ENCODE peak calls at places on chromosomes 12 and 14, in eight cellular contexts. One of them, this sample, is unnamed.

GRCh38 chr12:24045816-24046257 is 96.4 kb upstream of the SOX5 start:
- DNase-seq in H4: peak
- DNase-seq in GM04504: no peak
- DNase-seq in retinal pigment epithelial cell: no peak
- DNase-seq in activated CD4-positive, alpha-beta T cell treated with anti-CD3 and anti-CD28 coated beads for 4 hours: no peak
- DNase-seq in HT-29: no peak
- DNase-seq in stimulated activated CD8-positive, alpha-beta memory T cell treated with anti-CD3 and anti-CD28 coated beads, Interleukin-12 subunit alpha, Interleukin-12 subunit beta, amount 100 ng/mL, for 1 hour: no peak
- DNase-seq in CD14-positive monocyte: no peak
- DNase-seq in this sample: peak

GRCh38 chr14:54975856-54976255 is 51.0 kb downstream of the WDHD1 start:
- DNase-seq in H4: no peak
- DNase-seq in GM04504: no peak
- DNase-seq in retinal pigment epithelial cell: no peak
- DNase-seq in activated CD4-positive, alpha-beta T cell treated with anti-CD3 and anti-CD28 coated beads for 4 hours: no peak
- DNase-seq in HT-29: no peak
- DNase-seq in stimulated activated CD8-positive, alpha-beta memory T cell treated with anti-CD3 and anti-CD28 coated beads, Interleukin-12 subunit alpha, Interleukin-12 subunit beta, amount 100 ng/mL, for 1 hour: no peak
- DNase-seq in CD14-positive monocyte: no peak
- DNase-seq in this sample: no peak

GRCh38 chr14:51458563-51458955 is 193.2 kb upstream of the FRMD6 start:
- DNase-seq in H4: no peak
- DNase-seq in GM04504: no peak
- DNase-seq in retinal pigment epithelial cell: no peak
- DNase-seq in activated CD4-positive, alpha-beta T cell treated with anti-CD3 and anti-CD28 coated beads for 4 hours: no peak
- DNase-seq in HT-29: no peak
- DNase-seq in stimulated activated CD8-positive, alpha-beta memory T cell treated with anti-CD3 and anti-CD28 coated beads, Interleukin-12 subunit alpha, Interleukin-12 subunit beta, amount 100 ng/mL, for 1 hour: no peak
- DNase-seq in CD14-positive monocyte: no peak
- DNase-seq in this sample: no peak

GRCh38 chr12:76455582-76456345 is 103.8 kb downstream of the OSBPL8 start:
- DNase-seq in H4: peak
- DNase-seq in GM04504: peak
- DNase-seq in retinal pigment epithelial cell: peak
- DNase-seq in activated CD4-positive, alpha-beta T cell treated with anti-CD3 and anti-CD28 coated beads for 4 hours: no peak
- DNase-seq in HT-29: peak
- DNase-seq in stimulated activated CD8-positive, alpha-beta memory T cell treated with anti-CD3 and anti-CD28 coated beads, Interleukin-12 subunit alpha, Interleukin-12 subunit beta, amount 100 ng/mL, for 1 hour: no peak
- DNase-seq in CD14-positive monocyte: no peak
- DNase-seq in this sample: no peak

GRCh38 chr12:12263909-12264308 is 2.9 kb downstream of the LRP6 start:
- DNase-seq in H4: no peak
- DNase-seq in GM04504: no peak
- DNase-seq in retinal pigment epithelial cell: no peak
- DNase-seq in activated CD4-positive, alpha-beta T cell treated with anti-CD3 and anti-CD28 coated beads for 4 hours: no peak
- DNase-seq in HT-29: no peak
- DNase-seq in stimulated activated CD8-positive, alpha-beta memory T cell treated with anti-CD3 and anti-CD28 coated beads, Interleukin-12 subunit alpha, Interleukin-12 subunit beta, amount 100 ng/mL, for 1 hour: no peak
- DNase-seq in CD14-positive monocyte: no peak
- DNase-seq in this sample: no peak

GRCh38 chr14:73491256-73491976 is 683 bp downstream of the RIOX1 start:
- DNase-seq in H4: no peak
- DNase-seq in GM04504: no peak
- DNase-seq in retinal pigment epithelial cell: no peak
- DNase-seq in activated CD4-positive, alpha-beta T cell treated with anti-CD3 and anti-CD28 coated beads for 4 hours: peak
- DNase-seq in HT-29: peak
- DNase-seq in stimulated activated CD8-positive, alpha-beta memory T cell treated with anti-CD3 and anti-CD28 coated beads, Interleukin-12 subunit alpha, Interleukin-12 subunit beta, amount 100 ng/mL, for 1 hour: peak
- DNase-seq in CD14-positive monocyte: peak
- DNase-seq in this sample: peak

GRCh38 chr12:10466311-10466710 is 13.1 kb upstream of the KLRC1 start:
- DNase-seq in H4: no peak
- DNase-seq in GM04504: no peak
- DNase-seq in retinal pigment epithelial cell: no peak
- DNase-seq in activated CD4-positive, alpha-beta T cell treated with anti-CD3 and anti-CD28 coated beads for 4 hours: no peak
- DNase-seq in HT-29: no peak
- DNase-seq in stimulated activated CD8-positive, alpha-beta memory T cell treated with anti-CD3 and anti-CD28 coated beads, Interleukin-12 subunit alpha, Interleukin-12 subunit beta, amount 100 ng/mL, for 1 hour: no peak
- DNase-seq in CD14-positive monocyte: no peak
- DNase-seq in this sample: no peak

GRCh38 chr12:14238224-14238792 is 127.2 kb upstream of the ATF7IP start:
- DNase-seq in H4: no peak
- DNase-seq in GM04504: no peak
- DNase-seq in retinal pigment epithelial cell: no peak
- DNase-seq in activated CD4-positive, alpha-beta T cell treated with anti-CD3 and anti-CD28 coated beads for 4 hours: no peak
- DNase-seq in HT-29: peak
- DNase-seq in stimulated activated CD8-positive, alpha-beta memory T cell treated with anti-CD3 and anti-CD28 coated beads, Interleukin-12 subunit alpha, Interleukin-12 subunit beta, amount 100 ng/mL, for 1 hour: no peak
- DNase-seq in CD14-positive monocyte: no peak
- DNase-seq in this sample: no peak

GRCh38 chr12:126558810-126559209 is 1493.6 kb downstream of the AACS start:
- DNase-seq in H4: no peak
- DNase-seq in GM04504: no peak
- DNase-seq in retinal pigment epithelial cell: no peak
- DNase-seq in activated CD4-positive, alpha-beta T cell treated with anti-CD3 and anti-CD28 coated beads for 4 hours: no peak
- DNase-seq in HT-29: no peak
- DNase-seq in stimulated activated CD8-positive, alpha-beta memory T cell treated with anti-CD3 and anti-CD28 coated beads, Interleukin-12 subunit alpha, Interleukin-12 subunit beta, amount 100 ng/mL, for 1 hour: no peak
- DNase-seq in CD14-positive monocyte: no peak
- DNase-seq in this sample: no peak

GRCh38 chr12:117508468-117508867 is 147.0 kb upstream of the NOS1 start:
- DNase-seq in H4: no peak
- DNase-seq in GM04504: no peak
- DNase-seq in retinal pigment epithelial cell: no peak
- DNase-seq in activated CD4-positive, alpha-beta T cell treated with anti-CD3 and anti-CD28 coated beads for 4 hours: no peak
- DNase-seq in HT-29: no peak
- DNase-seq in stimulated activated CD8-positive, alpha-beta memory T cell treated with anti-CD3 and anti-CD28 coated beads, Interleukin-12 subunit alpha, Interleukin-12 subunit beta, amount 100 ng/mL, for 1 hour: no peak
- DNase-seq in CD14-positive monocyte: no peak
- DNase-seq in this sample: no peak

GRCh38 chr12:77324416-77324762 is 259.0 kb upstream of the E2F7 start:
- DNase-seq in H4: no peak
- DNase-seq in GM04504: no peak
- DNase-seq in retinal pigment epithelial cell: no peak
- DNase-seq in activated CD4-positive, alpha-beta T cell treated with anti-CD3 and anti-CD28 coated beads for 4 hours: no peak
- DNase-seq in HT-29: no peak
- DNase-seq in stimulated activated CD8-positive, alpha-beta memory T cell treated with anti-CD3 and anti-CD28 coated beads, Interleukin-12 subunit alpha, Interleukin-12 subunit beta, amount 100 ng/mL, for 1 hour: no peak
- DNase-seq in CD14-positive monocyte: no peak
- DNase-seq in this sample: no peak

GRCh38 chr12:45989277-45989856 is 1.0 kb downstream of the SCAF11 start:
- DNase-seq in H4: no peak
- DNase-seq in GM04504: no peak
- DNase-seq in retinal pigment epithelial cell: no peak
- DNase-seq in activated CD4-positive, alpha-beta T cell treated with anti-CD3 and anti-CD28 coated beads for 4 hours: no peak
- DNase-seq in HT-29: peak
- DNase-seq in stimulated activated CD8-positive, alpha-beta memory T cell treated with anti-CD3 and anti-CD28 coated beads, Interleukin-12 subunit alpha, Interleukin-12 subunit beta, amount 100 ng/mL, for 1 hour: no peak
- DNase-seq in CD14-positive monocyte: no peak
- DNase-seq in this sample: no peak

GRCh38 chr14:80491131-80491530 is 279.8 kb upstream of the DIO2 start:
- DNase-seq in H4: peak
- DNase-seq in GM04504: peak
- DNase-seq in retinal pigment epithelial cell: no peak
- DNase-seq in activated CD4-positive, alpha-beta T cell treated with anti-CD3 and anti-CD28 coated beads for 4 hours: no peak
- DNase-seq in HT-29: peak
- DNase-seq in stimulated activated CD8-positive, alpha-beta memory T cell treated with anti-CD3 and anti-CD28 coated beads, Interleukin-12 subunit alpha, Interleukin-12 subunit beta, amount 100 ng/mL, for 1 hour: no peak
- DNase-seq in CD14-positive monocyte: no peak
- DNase-seq in this sample: peak

GRCh38 chr14:35963209-35963608 is 137.1 kb downstream of the BRMS1L start:
- DNase-seq in H4: peak
- DNase-seq in GM04504: no peak
- DNase-seq in retinal pigment epithelial cell: no peak
- DNase-seq in activated CD4-positive, alpha-beta T cell treated with anti-CD3 and anti-CD28 coated beads for 4 hours: no peak
- DNase-seq in HT-29: peak
- DNase-seq in stimulated activated CD8-positive, alpha-beta memory T cell treated with anti-CD3 and anti-CD28 coated beads, Interleukin-12 subunit alpha, Interleukin-12 subunit beta, amount 100 ng/mL, for 1 hour: no peak
- DNase-seq in CD14-positive monocyte: no peak
- DNase-seq in this sample: no peak

GRCh38 chr14:50839048-50839447 is 8.1 kb upstream of the NIN start:
- DNase-seq in H4: no peak
- DNase-seq in GM04504: no peak
- DNase-seq in retinal pigment epithelial cell: no peak
- DNase-seq in activated CD4-positive, alpha-beta T cell treated with anti-CD3 and anti-CD28 coated beads for 4 hours: no peak
- DNase-seq in HT-29: no peak
- DNase-seq in stimulated activated CD8-positive, alpha-beta memory T cell treated with anti-CD3 and anti-CD28 coated beads, Interleukin-12 subunit alpha, Interleukin-12 subunit beta, amount 100 ng/mL, for 1 hour: no peak
- DNase-seq in CD14-positive monocyte: no peak
- DNase-seq in this sample: no peak

GRCh38 chr12:94149781-94150482 is 1.6 kb downstream of the PLXNC1 start:
- DNase-seq in H4: no peak
- DNase-seq in GM04504: no peak
- DNase-seq in retinal pigment epithelial cell: no peak
- DNase-seq in activated CD4-positive, alpha-beta T cell treated with anti-CD3 and anti-CD28 coated beads for 4 hours: peak
- DNase-seq in HT-29: no peak
- DNase-seq in stimulated activated CD8-positive, alpha-beta memory T cell treated with anti-CD3 and anti-CD28 coated beads, Interleukin-12 subunit alpha, Interleukin-12 subunit beta, amount 100 ng/mL, for 1 hour: no peak
- DNase-seq in CD14-positive monocyte: no peak
- DNase-seq in this sample: peak

GRCh38 chr12:94994312-94994711 is 9.2 kb downstream of the NDUFA12 start:
- DNase-seq in H4: peak
- DNase-seq in GM04504: peak
- DNase-seq in retinal pigment epithelial cell: no peak
- DNase-seq in activated CD4-positive, alpha-beta T cell treated with anti-CD3 and anti-CD28 coated beads for 4 hours: no peak
- DNase-seq in HT-29: peak
- DNase-seq in stimulated activated CD8-positive, alpha-beta memory T cell treated with anti-CD3 and anti-CD28 coated beads, Interleukin-12 subunit alpha, Interleukin-12 subunit beta, amount 100 ng/mL, for 1 hour: no peak
- DNase-seq in CD14-positive monocyte: no peak
- DNase-seq in this sample: no peak

GRCh38 chr12:125169451-125169850 is 104.2 kb downstream of the AACS start:
- DNase-seq in H4: no peak
- DNase-seq in GM04504: no peak
- DNase-seq in retinal pigment epithelial cell: no peak
- DNase-seq in activated CD4-positive, alpha-beta T cell treated with anti-CD3 and anti-CD28 coated beads for 4 hours: no peak
- DNase-seq in HT-29: no peak
- DNase-seq in stimulated activated CD8-positive, alpha-beta memory T cell treated with anti-CD3 and anti-CD28 coated beads, Interleukin-12 subunit alpha, Interleukin-12 subunit beta, amount 100 ng/mL, for 1 hour: no peak
- DNase-seq in CD14-positive monocyte: no peak
- DNase-seq in this sample: no peak

GRCh38 chr12:50072198-50072907 is 12.8 kb upstream of the SMARCD1 start:
- DNase-seq in H4: no peak
- DNase-seq in GM04504: no peak
- DNase-seq in retinal pigment epithelial cell: no peak
- DNase-seq in activated CD4-positive, alpha-beta T cell treated with anti-CD3 and anti-CD28 coated beads for 4 hours: no peak
- DNase-seq in HT-29: no peak
- DNase-seq in stimulated activated CD8-positive, alpha-beta memory T cell treated with anti-CD3 and anti-CD28 coated beads, Interleukin-12 subunit alpha, Interleukin-12 subunit beta, amount 100 ng/mL, for 1 hour: no peak
- DNase-seq in CD14-positive monocyte: no peak
- DNase-seq in this sample: no peak

GRCh38 chr12:118011377-118011776 is 5.1 kb upstream of the RFC5 start:
- DNase-seq in H4: no peak
- DNase-seq in GM04504: no peak
- DNase-seq in retinal pigment epithelial cell: no peak
- DNase-seq in activated CD4-positive, alpha-beta T cell treated with anti-CD3 and anti-CD28 coated beads for 4 hours: no peak
- DNase-seq in HT-29: no peak
- DNase-seq in stimulated activated CD8-positive, alpha-beta memory T cell treated with anti-CD3 and anti-CD28 coated beads, Interleukin-12 subunit alpha, Interleukin-12 subunit beta, amount 100 ng/mL, for 1 hour: no peak
- DNase-seq in CD14-positive monocyte: no peak
- DNase-seq in this sample: no peak

GRCh38 chr12:50533203-50533584 is 28.4 kb downstream of the DIP2B start:
- DNase-seq in H4: no peak
- DNase-seq in GM04504: no peak
- DNase-seq in retinal pigment epithelial cell: no peak
- DNase-seq in activated CD4-positive, alpha-beta T cell treated with anti-CD3 and anti-CD28 coated beads for 4 hours: no peak
- DNase-seq in HT-29: no peak
- DNase-seq in stimulated activated CD8-positive, alpha-beta memory T cell treated with anti-CD3 and anti-CD28 coated beads, Interleukin-12 subunit alpha, Interleukin-12 subunit beta, amount 100 ng/mL, for 1 hour: no peak
- DNase-seq in CD14-positive monocyte: no peak
- DNase-seq in this sample: no peak

GRCh38 chr14:75222208-75222701 is 45.8 kb upstream of the TMED10 start:
- DNase-seq in H4: peak
- DNase-seq in GM04504: no peak
- DNase-seq in retinal pigment epithelial cell: peak
- DNase-seq in activated CD4-positive, alpha-beta T cell treated with anti-CD3 and anti-CD28 coated beads for 4 hours: no peak
- DNase-seq in HT-29: no peak
- DNase-seq in stimulated activated CD8-positive, alpha-beta memory T cell treated with anti-CD3 and anti-CD28 coated beads, Interleukin-12 subunit alpha, Interleukin-12 subunit beta, amount 100 ng/mL, for 1 hour: no peak
- DNase-seq in CD14-positive monocyte: peak
- DNase-seq in this sample: peak

GRCh38 chr14:68285421-68286179 is 466.0 kb downstream of the RAD51B start:
- DNase-seq in H4: no peak
- DNase-seq in GM04504: no peak
- DNase-seq in retinal pigment epithelial cell: no peak
- DNase-seq in activated CD4-positive, alpha-beta T cell treated with anti-CD3 and anti-CD28 coated beads for 4 hours: peak
- DNase-seq in HT-29: no peak
- DNase-seq in stimulated activated CD8-positive, alpha-beta memory T cell treated with anti-CD3 and anti-CD28 coated beads, Interleukin-12 subunit alpha, Interleukin-12 subunit beta, amount 100 ng/mL, for 1 hour: no peak
- DNase-seq in CD14-positive monocyte: peak
- DNase-seq in this sample: no peak

GRCh38 chr12:62537544-62537943 is 70.9 kb downstream of the MON2 start:
- DNase-seq in H4: no peak
- DNase-seq in GM04504: peak
- DNase-seq in retinal pigment epithelial cell: peak
- DNase-seq in activated CD4-positive, alpha-beta T cell treated with anti-CD3 and anti-CD28 coated beads for 4 hours: no peak
- DNase-seq in HT-29: peak
- DNase-seq in stimulated activated CD8-positive, alpha-beta memory T cell treated with anti-CD3 and anti-CD28 coated beads, Interleukin-12 subunit alpha, Interleukin-12 subunit beta, amount 100 ng/mL, for 1 hour: no peak
- DNase-seq in CD14-positive monocyte: no peak
- DNase-seq in this sample: peak

GRCh38 chr12:117830471-117830870 is 138.3 kb downstream of the KSR2 start:
- DNase-seq in H4: no peak
- DNase-seq in GM04504: no peak
- DNase-seq in retinal pigment epithelial cell: no peak
- DNase-seq in activated CD4-positive, alpha-beta T cell treated with anti-CD3 and anti-CD28 coated beads for 4 hours: no peak
- DNase-seq in HT-29: no peak
- DNase-seq in stimulated activated CD8-positive, alpha-beta memory T cell treated with anti-CD3 and anti-CD28 coated beads, Interleukin-12 subunit alpha, Interleukin-12 subunit beta, amount 100 ng/mL, for 1 hour: no peak
- DNase-seq in CD14-positive monocyte: no peak
- DNase-seq in this sample: no peak

GRCh38 chr14:70931008-70931407 is 23.7 kb downstream of the PCNX1 start:
- DNase-seq in H4: no peak
- DNase-seq in GM04504: no peak
- DNase-seq in retinal pigment epithelial cell: no peak
- DNase-seq in activated CD4-positive, alpha-beta T cell treated with anti-CD3 and anti-CD28 coated beads for 4 hours: no peak
- DNase-seq in HT-29: no peak
- DNase-seq in stimulated activated CD8-positive, alpha-beta memory T cell treated with anti-CD3 and anti-CD28 coated beads, Interleukin-12 subunit alpha, Interleukin-12 subunit beta, amount 100 ng/mL, for 1 hour: no peak
- DNase-seq in CD14-positive monocyte: no peak
- DNase-seq in this sample: no peak

GRCh38 chr14:97298775-97299174 is 501.6 kb downstream of the VRK1 start:
- DNase-seq in H4: no peak
- DNase-seq in GM04504: no peak
- DNase-seq in retinal pigment epithelial cell: no peak
- DNase-seq in activated CD4-positive, alpha-beta T cell treated with anti-CD3 and anti-CD28 coated beads for 4 hours: no peak
- DNase-seq in HT-29: no peak
- DNase-seq in stimulated activated CD8-positive, alpha-beta memory T cell treated with anti-CD3 and anti-CD28 coated beads, Interleukin-12 subunit alpha, Interleukin-12 subunit beta, amount 100 ng/mL, for 1 hour: no peak
- DNase-seq in CD14-positive monocyte: no peak
- DNase-seq in this sample: no peak

GRCh38 chr12:106321139-106321850 is 18.8 kb downstream of the TCP11L2 start:
- DNase-seq in H4: no peak
- DNase-seq in GM04504: no peak
- DNase-seq in retinal pigment epithelial cell: no peak
- DNase-seq in activated CD4-positive, alpha-beta T cell treated with anti-CD3 and anti-CD28 coated beads for 4 hours: no peak
- DNase-seq in HT-29: no peak
- DNase-seq in stimulated activated CD8-positive, alpha-beta memory T cell treated with anti-CD3 and anti-CD28 coated beads, Interleukin-12 subunit alpha, Interleukin-12 subunit beta, amount 100 ng/mL, for 1 hour: no peak
- DNase-seq in CD14-positive monocyte: no peak
- DNase-seq in this sample: no peak

GRCh38 chr12:111635524-111635923 is 36.4 kb upstream of the ATXN2 start:
- DNase-seq in H4: no peak
- DNase-seq in GM04504: no peak
- DNase-seq in retinal pigment epithelial cell: no peak
- DNase-seq in activated CD4-positive, alpha-beta T cell treated with anti-CD3 and anti-CD28 coated beads for 4 hours: no peak
- DNase-seq in HT-29: no peak
- DNase-seq in stimulated activated CD8-positive, alpha-beta memory T cell treated with anti-CD3 and anti-CD28 coated beads, Interleukin-12 subunit alpha, Interleukin-12 subunit beta, amount 100 ng/mL, for 1 hour: no peak
- DNase-seq in CD14-positive monocyte: no peak
- DNase-seq in this sample: no peak

GRCh38 chr12:85191-85666 is 18.7 kb downstream of the IQSEC3 start:
- DNase-seq in H4: no peak
- DNase-seq in GM04504: no peak
- DNase-seq in retinal pigment epithelial cell: no peak
- DNase-seq in activated CD4-positive, alpha-beta T cell treated with anti-CD3 and anti-CD28 coated beads for 4 hours: no peak
- DNase-seq in HT-29: no peak
- DNase-seq in stimulated activated CD8-positive, alpha-beta memory T cell treated with anti-CD3 and anti-CD28 coated beads, Interleukin-12 subunit alpha, Interleukin-12 subunit beta, amount 100 ng/mL, for 1 hour: no peak
- DNase-seq in CD14-positive monocyte: no peak
- DNase-seq in this sample: no peak

GRCh38 chr14:54025661-54026060 is 69.0 kb upstream of the BMP4 start:
- DNase-seq in H4: peak
- DNase-seq in GM04504: no peak
- DNase-seq in retinal pigment epithelial cell: peak
- DNase-seq in activated CD4-positive, alpha-beta T cell treated with anti-CD3 and anti-CD28 coated beads for 4 hours: no peak
- DNase-seq in HT-29: peak
- DNase-seq in stimulated activated CD8-positive, alpha-beta memory T cell treated with anti-CD3 and anti-CD28 coated beads, Interleukin-12 subunit alpha, Interleukin-12 subunit beta, amount 100 ng/mL, for 1 hour: no peak
- DNase-seq in CD14-positive monocyte: no peak
- DNase-seq in this sample: no peak

GRCh38 chr12:115922952-115923564 is 354.4 kb downstream of the MED13L start:
- DNase-seq in H4: no peak
- DNase-seq in GM04504: no peak
- DNase-seq in retinal pigment epithelial cell: no peak
- DNase-seq in activated CD4-positive, alpha-beta T cell treated with anti-CD3 and anti-CD28 coated beads for 4 hours: no peak
- DNase-seq in HT-29: no peak
- DNase-seq in stimulated activated CD8-positive, alpha-beta memory T cell treated with anti-CD3 and anti-CD28 coated beads, Interleukin-12 subunit alpha, Interleukin-12 subunit beta, amount 100 ng/mL, for 1 hour: no peak
- DNase-seq in CD14-positive monocyte: no peak
- DNase-seq in this sample: no peak

GRCh38 chr12:21939435-21939834 is 1.8 kb downstream of the ABCC9 start:
- DNase-seq in H4: no peak
- DNase-seq in GM04504: no peak
- DNase-seq in retinal pigment epithelial cell: no peak
- DNase-seq in activated CD4-positive, alpha-beta T cell treated with anti-CD3 and anti-CD28 coated beads for 4 hours: no peak
- DNase-seq in HT-29: no peak
- DNase-seq in stimulated activated CD8-positive, alpha-beta memory T cell treated with anti-CD3 and anti-CD28 coated beads, Interleukin-12 subunit alpha, Interleukin-12 subunit beta, amount 100 ng/mL, for 1 hour: no peak
- DNase-seq in CD14-positive monocyte: no peak
- DNase-seq in this sample: no peak

GRCh38 chr12:2498961-2499500 is 295.7 kb upstream of the FKBP4 start:
- DNase-seq in H4: no peak
- DNase-seq in GM04504: no peak
- DNase-seq in retinal pigment epithelial cell: no peak
- DNase-seq in activated CD4-positive, alpha-beta T cell treated with anti-CD3 and anti-CD28 coated beads for 4 hours: no peak
- DNase-seq in HT-29: peak
- DNase-seq in stimulated activated CD8-positive, alpha-beta memory T cell treated with anti-CD3 and anti-CD28 coated beads, Interleukin-12 subunit alpha, Interleukin-12 subunit beta, amount 100 ng/mL, for 1 hour: no peak
- DNase-seq in CD14-positive monocyte: no peak
- DNase-seq in this sample: no peak

This sample was measured in tibial artery.